ENCODE peak calls at places on chromosomes 2 and 18, in nine cellular contexts. One of them, this sample, is unnamed.
A peak's percentile ranks its signal among the peaks of the same experiment; 100 is the strongest.

GRCh38 chr2:234914371-234915154 is 37.3 kb upstream of the SH3BP4 start:
- DNase-seq in hypothalamus: peak; percentile 11
- DNase-seq in heart right ventricle: no peak
- DNase-seq in stimulated activated naive CD8-positive, alpha-beta T cell treated with anti-CD3 and anti-CD28 coated beads, Interleukin-15, amount 100 ng/mL, for 72 hours: no peak
- DNase-seq in AG20443: no peak
- DNase-seq in NCI-H1092 treated with DMSO at 0.1 percent for 48 hours: no peak
- DNase-seq in WTC11: no peak
- DNase-seq in stimulated activated CD8-positive, alpha-beta memory T cell treated with anti-CD3 and anti-CD28 coated beads, Interleukin-4, amount 100 ng/mL, for 4 hours: no peak
- DNase-seq in EL: no peak
- DNase-seq in this sample: peak; percentile 34

GRCh38 chr2:39568561-39569006 is 97.1 kb upstream of the TMEM178A start:
- DNase-seq in heart right ventricle: no peak
- DNase-seq in stimulated activated naive CD8-positive, alpha-beta T cell treated with anti-CD3 and anti-CD28 coated beads, Interleukin-15, amount 100 ng/mL, for 72 hours: no peak
- DNase-seq in stimulated activated CD8-positive, alpha-beta memory T cell treated with anti-CD3 and anti-CD28 coated beads, Interleukin-4, amount 100 ng/mL, for 4 hours: no peak
- DNase-seq in hypothalamus: no peak
- DNase-seq in EL: peak; percentile 86
- DNase-seq in AG20443: peak; percentile 79
- DNase-seq in WTC11: no peak
- DNase-seq in NCI-H1092 treated with DMSO at 0.1 percent for 48 hours: no peak
- DNase-seq in this sample: no peak

GRCh38 chr2:62265116-62265515 is 69.2 kb downstream of the B3GNT2 start:
- DNase-seq in stimulated activated CD8-positive, alpha-beta memory T cell treated with anti-CD3 and anti-CD28 coated beads, Interleukin-4, amount 100 ng/mL, for 4 hours: no peak
- DNase-seq in WTC11: no peak
- DNase-seq in stimulated activated naive CD8-positive, alpha-beta T cell treated with anti-CD3 and anti-CD28 coated beads, Interleukin-15, amount 100 ng/mL, for 72 hours: no peak
- DNase-seq in NCI-H1092 treated with DMSO at 0.1 percent for 48 hours: no peak
- DNase-seq in hypothalamus: no peak
- DNase-seq in EL: no peak
- DNase-seq in heart right ventricle: no peak
- DNase-seq in AG20443: no peak
- DNase-seq in this sample: no peak

GRCh38 chr18:63897072-63897471 is 9.6 kb downstream of the SERPINB2 start:
- DNase-seq in stimulated activated CD8-positive, alpha-beta memory T cell treated with anti-CD3 and anti-CD28 coated beads, Interleukin-4, amount 100 ng/mL, for 4 hours: no peak
- DNase-seq in NCI-H1092 treated with DMSO at 0.1 percent for 48 hours: no peak
- DNase-seq in AG20443: peak; percentile 22
- DNase-seq in stimulated activated naive CD8-positive, alpha-beta T cell treated with anti-CD3 and anti-CD28 coated beads, Interleukin-15, amount 100 ng/mL, for 72 hours: no peak
- DNase-seq in WTC11: no peak
- DNase-seq in heart right ventricle: no peak
- DNase-seq in hypothalamus: no peak
- DNase-seq in EL: peak; percentile 49
- DNase-seq in this sample: no peak

GRCh38 chr2:17845806-17846205 is 29.5 kb downstream of the MSGN1 start:
- DNase-seq in heart right ventricle: no peak
- DNase-seq in AG20443: no peak
- DNase-seq in EL: no peak
- DNase-seq in stimulated activated CD8-positive, alpha-beta memory T cell treated with anti-CD3 and anti-CD28 coated beads, Interleukin-4, amount 100 ng/mL, for 4 hours: no peak
- DNase-seq in stimulated activated naive CD8-positive, alpha-beta T cell treated with anti-CD3 and anti-CD28 coated beads, Interleukin-15, amount 100 ng/mL, for 72 hours: no peak
- DNase-seq in hypothalamus: no peak
- DNase-seq in NCI-H1092 treated with DMSO at 0.1 percent for 48 hours: no peak
- DNase-seq in WTC11: no peak
- DNase-seq in this sample: no peak

GRCh38 chr2:58131191-58132011 is 84.8 kb downstream of the VRK2 start:
- DNase-seq in EL: no peak
- DNase-seq in heart right ventricle: peak; percentile 23
- DNase-seq in stimulated activated CD8-positive, alpha-beta memory T cell treated with anti-CD3 and anti-CD28 coated beads, Interleukin-4, amount 100 ng/mL, for 4 hours: no peak
- DNase-seq in stimulated activated naive CD8-positive, alpha-beta T cell treated with anti-CD3 and anti-CD28 coated beads, Interleukin-15, amount 100 ng/mL, for 72 hours: no peak
- DNase-seq in AG20443: peak; percentile 14
- DNase-seq in NCI-H1092 treated with DMSO at 0.1 percent for 48 hours: peak; percentile 27
- DNase-seq in WTC11: no peak
- DNase-seq in hypothalamus: no peak
- DNase-seq in this sample: no peak

GRCh38 chr2:144942516-144943256 is 422.8 kb upstream of the ZEB2 start:
- DNase-seq in hypothalamus: no peak
- DNase-seq in AG20443: peak; percentile 47
- DNase-seq in EL: peak; percentile 79
- DNase-seq in stimulated activated CD8-positive, alpha-beta memory T cell treated with anti-CD3 and anti-CD28 coated beads, Interleukin-4, amount 100 ng/mL, for 4 hours: no peak
- DNase-seq in heart right ventricle: no peak
- DNase-seq in NCI-H1092 treated with DMSO at 0.1 percent for 48 hours: no peak
- DNase-seq in stimulated activated naive CD8-positive, alpha-beta T cell treated with anti-CD3 and anti-CD28 coated beads, Interleukin-15, amount 100 ng/mL, for 72 hours: no peak
- DNase-seq in WTC11: no peak
- DNase-seq in this sample: no peak

GRCh38 chr18:50297621-50298442 is 10.3 kb upstream of the CXXC1 start:
- DNase-seq in WTC11: peak; percentile 80
- DNase-seq in stimulated activated CD8-positive, alpha-beta memory T cell treated with anti-CD3 and anti-CD28 coated beads, Interleukin-4, amount 100 ng/mL, for 4 hours: no peak
- DNase-seq in EL: peak; percentile 79
- DNase-seq in NCI-H1092 treated with DMSO at 0.1 percent for 48 hours: peak; percentile 51
- DNase-seq in hypothalamus: peak; percentile 60
- DNase-seq in heart right ventricle: peak; percentile 83
- DNase-seq in stimulated activated naive CD8-positive, alpha-beta T cell treated with anti-CD3 and anti-CD28 coated beads, Interleukin-15, amount 100 ng/mL, for 72 hours: peak; percentile 69
- DNase-seq in AG20443: peak; percentile 87
- DNase-seq in this sample: peak; percentile 59

GRCh38 chr2:132460781-132461180 is 44.2 kb downstream of the GPR39 start:
- DNase-seq in AG20443: peak; percentile 21
- DNase-seq in EL: peak; percentile 17
- DNase-seq in hypothalamus: no peak
- DNase-seq in NCI-H1092 treated with DMSO at 0.1 percent for 48 hours: no peak
- DNase-seq in heart right ventricle: no peak
- DNase-seq in stimulated activated naive CD8-positive, alpha-beta T cell treated with anti-CD3 and anti-CD28 coated beads, Interleukin-15, amount 100 ng/mL, for 72 hours: no peak
- DNase-seq in WTC11: no peak
- DNase-seq in stimulated activated CD8-positive, alpha-beta memory T cell treated with anti-CD3 and anti-CD28 coated beads, Interleukin-4, amount 100 ng/mL, for 4 hours: no peak
- DNase-seq in this sample: no peak

GRCh38 chr2:53987336-53987921 is 16.6 kb upstream of the PSME4 start:
- DNase-seq in heart right ventricle: no peak
- DNase-seq in stimulated activated CD8-positive, alpha-beta memory T cell treated with anti-CD3 and anti-CD28 coated beads, Interleukin-4, amount 100 ng/mL, for 4 hours: no peak
- DNase-seq in WTC11: no peak
- DNase-seq in NCI-H1092 treated with DMSO at 0.1 percent for 48 hours: peak; percentile 83
- DNase-seq in hypothalamus: no peak
- DNase-seq in EL: peak; percentile 31
- DNase-seq in AG20443: no peak
- DNase-seq in stimulated activated naive CD8-positive, alpha-beta T cell treated with anti-CD3 and anti-CD28 coated beads, Interleukin-15, amount 100 ng/mL, for 72 hours: no peak
- DNase-seq in this sample: no peak

GRCh38 chr18:25399554-25399953 is 47.6 kb upstream of the ZNF521 start:
- DNase-seq in NCI-H1092 treated with DMSO at 0.1 percent for 48 hours: no peak
- DNase-seq in hypothalamus: no peak
- DNase-seq in heart right ventricle: no peak
- DNase-seq in stimulated activated CD8-positive, alpha-beta memory T cell treated with anti-CD3 and anti-CD28 coated beads, Interleukin-4, amount 100 ng/mL, for 4 hours: no peak
- DNase-seq in stimulated activated naive CD8-positive, alpha-beta T cell treated with anti-CD3 and anti-CD28 coated beads, Interleukin-15, amount 100 ng/mL, for 72 hours: no peak
- DNase-seq in EL: peak; percentile 21
- DNase-seq in WTC11: no peak
- DNase-seq in AG20443: peak; percentile 18
- DNase-seq in this sample: no peak

GRCh38 chr2:10278029-10278762 is 24.5 kb upstream of the HPCAL1 start:
- DNase-seq in heart right ventricle: peak; percentile 72
- DNase-seq in AG20443: peak; percentile 91
- DNase-seq in stimulated activated naive CD8-positive, alpha-beta T cell treated with anti-CD3 and anti-CD28 coated beads, Interleukin-15, amount 100 ng/mL, for 72 hours: no peak
- DNase-seq in hypothalamus: peak; percentile 51
- DNase-seq in EL: peak; percentile 90
- DNase-seq in stimulated activated CD8-positive, alpha-beta memory T cell treated with anti-CD3 and anti-CD28 coated beads, Interleukin-4, amount 100 ng/mL, for 4 hours: no peak
- DNase-seq in WTC11: no peak
- DNase-seq in NCI-H1092 treated with DMSO at 0.1 percent for 48 hours: no peak
- DNase-seq in this sample: no peak

GRCh38 chr2:55590810-55591440 is 26.5 kb downstream of the PPP4R3B start:
- DNase-seq in AG20443: peak; percentile 53
- DNase-seq in NCI-H1092 treated with DMSO at 0.1 percent for 48 hours: no peak
- DNase-seq in stimulated activated naive CD8-positive, alpha-beta T cell treated with anti-CD3 and anti-CD28 coated beads, Interleukin-15, amount 100 ng/mL, for 72 hours: no peak
- DNase-seq in EL: peak; percentile 80
- DNase-seq in heart right ventricle: no peak
- DNase-seq in stimulated activated CD8-positive, alpha-beta memory T cell treated with anti-CD3 and anti-CD28 coated beads, Interleukin-4, amount 100 ng/mL, for 4 hours: no peak
- DNase-seq in WTC11: no peak
- DNase-seq in hypothalamus: no peak
- DNase-seq in this sample: no peak

GRCh38 chr2:55047677-55048299 is 2.5 kb downstream of the RTN4 start:
- DNase-seq in stimulated activated CD8-positive, alpha-beta memory T cell treated with anti-CD3 and anti-CD28 coated beads, Interleukin-4, amount 100 ng/mL, for 4 hours: no peak
- DNase-seq in NCI-H1092 treated with DMSO at 0.1 percent for 48 hours: no peak
- DNase-seq in AG20443: no peak
- DNase-seq in heart right ventricle: peak; percentile 19
- DNase-seq in hypothalamus: no peak
- DNase-seq in stimulated activated naive CD8-positive, alpha-beta T cell treated with anti-CD3 and anti-CD28 coated beads, Interleukin-15, amount 100 ng/mL, for 72 hours: no peak
- DNase-seq in WTC11: no peak
- DNase-seq in EL: peak; percentile 49
- DNase-seq in this sample: peak; percentile 10

GRCh38 chr2:102355526-102356380 is at the start of gene IL18R1:
- DNase-seq in AG20443: peak; percentile 94
- DNase-seq in WTC11: peak; percentile 79
- DNase-seq in stimulated activated naive CD8-positive, alpha-beta T cell treated with anti-CD3 and anti-CD28 coated beads, Interleukin-15, amount 100 ng/mL, for 72 hours: peak; percentile 83
- DNase-seq in NCI-H1092 treated with DMSO at 0.1 percent for 48 hours: peak; percentile 9
- DNase-seq in stimulated activated CD8-positive, alpha-beta memory T cell treated with anti-CD3 and anti-CD28 coated beads, Interleukin-4, amount 100 ng/mL, for 4 hours: peak; percentile 64
- DNase-seq in EL: peak; percentile 74
- DNase-seq in heart right ventricle: peak; percentile 68
- DNase-seq in hypothalamus: peak; percentile 30
- DNase-seq in this sample: peak; percentile 62

This sample was measured in anterior cingulate cortex.